ENCODE peak calls at places on chromosomes 13 and 19, in ten cellular contexts. I, O, L, C, E, A, T, Y, D and M are unnamed samples.

GRCh38 chr13:102487330-102487729 is 85.5 kb upstream of the FGF14 start:
- DNase-seq in I (no peak), O (no peak), L (no peak), C (peak), E (no peak), A (no peak), T (no peak), Y (no peak), D (no peak), M (peak)

GRCh38 chr19:38263696-38264485 is 482 bp upstream of the SPINT2 start:
- DNase-seq in I (no peak), O (no peak), L (peak), C (peak), E (no peak), A (no peak), T (no peak), Y (no peak), D (no peak), M (peak)

GRCh38 chr19:31347356-31347755 is 1.9 kb downstream of the TSHZ3 start:
- DNase-seq in I (no peak), O (no peak), L (no peak), C (no peak), E (no peak), A (no peak), T (no peak), Y (no peak), D (no peak), M (no peak)

GRCh38 chr13:22162889-22163288 is 492.0 kb downstream of the FGF9 start:
- DNase-seq in I (no peak), O (no peak), L (no peak), C (no peak), E (no peak), A (no peak), T (no peak), Y (no peak), D (no peak), M (no peak)

GRCh38 chr19:12946092-12946845 is 607 bp downstream of the RAD23A start:
- DNase-seq in I (no peak), O (peak), L (peak), C (peak), E (peak), A (peak), T (no peak), Y (no peak), D (peak), M (no peak)

GRCh38 chr13:62524498-62524897 is 1108.8 kb upstream of the PCDH20 start:
- DNase-seq in I (no peak), O (no peak), L (no peak), C (no peak), E (no peak), A (no peak), T (no peak), Y (no peak), D (no peak), M (no peak)

GRCh38 chr13:33218020-33218419 is 67.5 kb downstream of the STARD13 start:
- DNase-seq in I (no peak), O (no peak), L (no peak), C (peak), E (no peak), A (no peak), T (no peak), Y (no peak), D (no peak), M (no peak)

GRCh38 chr13:74575729-74576125 is 441.5 kb upstream of the KLF12 start:
- DNase-seq in I (no peak), O (no peak), L (peak), C (peak), E (peak), A (peak), T (no peak), Y (no peak), D (no peak), M (no peak)

GRCh38 chr19:18171605-18172327 is 1.8 kb upstream of the IFI30 start:
- DNase-seq in I (no peak), O (no peak), L (no peak), C (no peak), E (no peak), A (no peak), T (no peak), Y (no peak), D (no peak), M (no peak)

GRCh38 chr19:33914599-33914998 is 117.9 kb downstream of the KCTD15 start:
- DNase-seq in I (no peak), O (no peak), L (no peak), C (no peak), E (no peak), A (no peak), T (no peak), Y (no peak), D (no peak), M (no peak)

GRCh38 chr13:110856941-110857835 is 57.7 kb downstream of the ANKRD10 start:
- DNase-seq in I (no peak), O (no peak), L (no peak), C (no peak), E (no peak), A (no peak), T (no peak), Y (no peak), D (no peak), M (peak)

GRCh38 chr13:97111705-97112104 is 110.4 kb upstream of the MBNL2 start:
- DNase-seq in I (no peak), O (no peak), L (no peak), C (no peak), E (no peak), A (no peak), T (no peak), Y (no peak), D (no peak), M (no peak)

GRCh38 chr13:31334994-31335549 is 135.3 kb downstream of the B3GLCT start:
- DNase-seq in I (no peak), O (no peak), L (no peak), C (no peak), E (no peak), A (no peak), T (no peak), Y (no peak), D (no peak), M (no peak)

GRCh38 chr19:44756089-44756562 is 7.6 kb downstream of the BCL3 start:
- DNase-seq in I (no peak), O (no peak), L (no peak), C (no peak), E (no peak), A (no peak), T (no peak), Y (no peak), D (no peak), M (no peak)
- H3K4me3 ChIP-seq in I (no peak), O (no peak), L (peak), C (no peak), E (no peak), A (no peak), T (no peak), Y (no peak), D (peak), M (no peak)

GRCh38 chr19:29292146-29292545 is 79.2 kb upstream of the UQCRFS1 start:
- DNase-seq in I (no peak), O (no peak), L (no peak), C (no peak), E (no peak), A (no peak), T (no peak), Y (no peak), D (no peak), M (no peak)
- H3K4me3 ChIP-seq in I (no peak), O (no peak), L (no peak), C (no peak), E (no peak), A (no peak), T (no peak), Y (no peak), D (no peak), M (no peak)

GRCh38 chr19:46606019-46606418 is 4.9 kb downstream of the CALM3 start:
- DNase-seq in I (no peak), O (no peak), L (no peak), C (no peak), E (no peak), A (no peak), T (no peak), Y (no peak), D (peak), M (no peak)

GRCh38 chr19:46603195-46603637 is 2.1 kb downstream of the CALM3 start:
- DNase-seq in I (no peak), O (no peak), L (peak), C (no peak), E (no peak), A (no peak), T (no peak), Y (no peak), D (no peak), M (no peak)

GRCh38 chr19:46605356-46605821 is 4.3 kb downstream of the CALM3 start:
- DNase-seq in I (no peak), O (no peak), L (no peak), C (no peak), E (no peak), A (no peak), T (no peak), Y (no peak), D (peak), M (no peak)

GRCh38 chr19:46603752-46604241 is 2.7 kb downstream of the CALM3 start:
- DNase-seq in I (no peak), O (no peak), L (no peak), C (no peak), E (no peak), A (no peak), T (no peak), Y (no peak), D (no peak), M (no peak)

DNA sequence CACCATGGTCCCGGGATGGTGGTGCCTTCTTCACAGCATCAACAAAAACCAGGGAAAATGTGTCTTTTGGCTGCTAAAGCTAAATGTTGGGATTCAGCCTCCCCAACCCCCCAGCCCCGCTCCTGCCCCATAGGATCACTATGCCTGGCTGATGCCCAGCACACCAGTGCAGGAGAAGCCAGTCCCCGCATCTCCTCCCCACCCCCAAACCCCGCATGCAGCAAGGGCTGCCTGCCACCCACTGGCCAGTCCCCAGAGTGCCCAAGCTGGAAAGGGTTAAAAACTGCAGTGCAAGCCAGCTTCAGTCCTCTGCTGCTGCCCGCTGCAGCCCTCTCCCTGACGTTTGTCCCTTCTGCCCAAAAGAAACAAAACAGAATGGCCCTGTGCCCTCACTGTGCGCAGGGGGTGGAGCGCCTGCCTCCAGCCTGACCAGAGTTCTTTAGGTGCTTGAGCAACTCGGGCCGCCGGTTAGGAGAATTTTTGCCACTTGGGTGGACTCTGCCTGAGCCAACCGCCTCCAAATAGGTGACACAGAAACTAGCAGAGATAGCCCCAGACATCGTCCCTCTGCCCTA is 3.7 kb downstream of the CALM3 start:
- DNase-seq in I (no peak), O (no peak), L (no peak), C (no peak), E (no peak), A (no peak), T (no peak), Y (no peak), D (no peak), M (no peak)
- H3K4me3 ChIP-seq in I (no peak), O (no peak), L (no peak), C (no peak), E (no peak), A (no peak), T (no peak), Y (no peak), D (no peak), M (no peak)

GRCh38 chr13:24265453-24265852 is 43.9 kb upstream of the C1QTNF9 start:
- DNase-seq in I (no peak), O (no peak), L (no peak), C (no peak), E (no peak), A (no peak), T (no peak), Y (no peak), D (no peak), M (no peak)

GRCh38 chr13:24267801-24268200 is 41.6 kb upstream of the C1QTNF9 start:
- DNase-seq in I (no peak), O (no peak), L (no peak), C (no peak), E (no peak), A (no peak), T (no peak), Y (no peak), D (no peak), M (no peak)

GRCh38 chr13:24269803-24270202 is 39.6 kb upstream of the C1QTNF9 start:
- DNase-seq in I (no peak), O (no peak), L (no peak), C (peak), E (no peak), A (no peak), T (no peak), Y (no peak), D (no peak), M (no peak)

GRCh38 chr13:24264976-24265375 is 44.4 kb upstream of the C1QTNF9 start:
- DNase-seq in I (no peak), O (no peak), L (no peak), C (no peak), E (no peak), A (no peak), T (no peak), Y (no peak), D (no peak), M (peak)

GRCh38 chr13:24267283-24267682 is 42.1 kb upstream of the C1QTNF9 start:
- DNase-seq in I (no peak), O (no peak), L (no peak), C (peak), E (no peak), A (no peak), T (no peak), Y (no peak), D (no peak), M (peak)
- H3K4me3 ChIP-seq in I (no peak), O (no peak), L (peak), C (no peak), E (no peak), A (peak), T (no peak), Y (no peak), D (peak), M (peak)

GRCh38 chr19:1761528-1762242 is 8.4 kb downstream of the ONECUT3 start:
- DNase-seq in I (no peak), O (no peak), L (no peak), C (no peak), E (no peak), A (no peak), T (no peak), Y (no peak), D (no peak), M (no peak)
- H3K4me3 ChIP-seq in I (no peak), O (no peak), L (no peak), C (no peak), E (no peak), A (no peak), T (no peak), Y (no peak), D (no peak), M (no peak)

DNA sequence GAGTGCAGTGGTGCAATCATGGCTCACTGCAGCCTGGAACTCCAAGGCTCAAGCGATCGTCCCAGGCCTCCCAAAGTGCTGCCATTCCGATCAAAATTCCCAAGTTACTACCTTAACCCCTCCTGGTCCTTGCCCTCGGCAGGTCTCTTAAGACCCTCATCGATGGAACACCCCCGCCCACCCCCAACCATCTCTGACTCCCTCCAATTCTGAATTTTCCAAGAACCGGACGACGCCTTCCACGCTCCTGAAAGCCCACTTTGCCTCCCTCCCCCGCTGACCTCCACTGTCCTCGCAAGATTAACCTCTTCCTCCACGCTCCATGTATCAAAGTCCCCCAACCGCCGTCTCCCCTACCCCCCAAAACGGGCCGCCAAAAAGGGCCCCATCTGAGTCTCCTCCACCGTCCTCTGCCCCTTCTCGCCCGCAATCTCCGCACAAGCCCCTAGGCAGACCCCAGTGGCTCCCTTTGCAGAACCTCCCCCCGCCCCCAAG is 539 bp downstream of the DAPK3 start:
- DNase-seq in I (no peak), O (no peak), L (no peak), C (no peak), E (no peak), A (no peak), T (no peak), Y (no peak), D (no peak), M (no peak)
- H3K4me3 ChIP-seq in I (peak), O (peak), L (peak), C (peak), E (peak), A (peak), T (peak), Y (peak), D (peak), M (peak)

GRCh38 chr19:15292847-15293582 is 39.3 kb downstream of the BRD4 start:
- DNase-seq in I (no peak), O (no peak), L (no peak), C (no peak), E (no peak), A (no peak), T (no peak), Y (no peak), D (no peak), M (peak)

GRCh38 chr19:15291666-15292065 is 40.7 kb downstream of the BRD4 start:
- DNase-seq in I (no peak), O (no peak), L (no peak), C (no peak), E (no peak), A (no peak), T (no peak), Y (no peak), D (no peak), M (peak)

GRCh38 chr19:15291089-15291488 is 41.2 kb downstream of the BRD4 start:
- DNase-seq in I (no peak), O (no peak), L (no peak), C (no peak), E (no peak), A (no peak), T (no peak), Y (no peak), D (no peak), M (no peak)

GRCh38 chr19:15293751-15294505 is 38.4 kb downstream of the BRD4 start:
- DNase-seq in I (no peak), O (peak), L (no peak), C (peak), E (no peak), A (no peak), T (peak), Y (no peak), D (no peak), M (no peak)

GRCh38 chr19:15292140-15292539 is 40.2 kb downstream of the BRD4 start:
- DNase-seq in I (no peak), O (no peak), L (no peak), C (no peak), E (no peak), A (no peak), T (no peak), Y (no peak), D (no peak), M (no peak)
- H3K4me3 ChIP-seq in I (no peak), O (no peak), L (no peak), C (no peak), E (no peak), A (no peak), T (no peak), Y (no peak), D (no peak), M (no peak)

DNA sequence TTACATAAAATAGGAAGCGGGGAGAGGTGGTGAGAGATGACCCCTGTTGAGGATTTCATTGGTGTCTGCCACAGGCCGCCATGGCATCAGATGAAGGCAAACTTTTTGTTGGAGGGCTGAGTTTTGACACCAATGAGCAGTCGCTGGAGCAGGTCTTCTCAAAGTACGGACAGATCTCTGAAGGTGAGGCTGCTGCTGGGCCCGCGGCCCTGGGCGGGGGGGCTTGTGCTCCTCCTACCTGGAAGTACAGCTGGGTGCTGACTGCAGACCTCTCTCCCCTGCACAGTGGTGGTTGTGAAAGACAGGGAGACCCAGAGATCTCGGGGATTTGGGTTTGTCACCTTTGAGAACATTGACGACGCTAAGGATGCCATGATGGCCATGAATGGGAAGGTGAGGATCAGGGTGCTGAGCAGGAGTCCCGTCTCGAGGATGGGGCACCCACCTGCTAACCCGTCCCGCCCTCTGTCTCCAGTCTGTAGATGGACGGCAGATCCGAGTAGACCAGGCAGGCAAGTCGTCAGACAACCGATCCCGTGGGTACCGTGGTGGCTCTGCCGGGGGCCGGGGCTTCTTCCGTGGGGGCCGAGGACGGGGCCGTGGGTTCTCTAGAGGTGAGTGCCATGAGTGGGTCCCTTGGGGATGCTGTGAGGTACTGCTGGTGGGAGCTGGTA is 1.9 kb downstream of the CIRBP start:
- DNase-seq in I (no peak), O (no peak), L (no peak), C (no peak), E (no peak), A (no peak), T (no peak), Y (no peak), D (no peak), M (no peak)
- H3K4me3 ChIP-seq in I (peak), O (peak), L (peak), C (peak), E (peak), A (peak), T (peak), Y (peak), D (peak), M (peak)